ENCODE peak calls at places on chromosome 22, in nine cellular contexts. C, V, D, Z, B, S, I, P and X are unnamed samples.

GRCh38 chr22:46803031-46803880 is 40.8 kb downstream of the TBC1D22A start:
- DNase-seq in P (no peak), Z (peak; percentile 93), B (no peak), I (peak; percentile 72), C (no peak), S (peak; percentile 49), D (peak; percentile 60), V (no peak), X (peak; percentile 81)

GRCh38 chr22:36026741-36027140 is 1.9 kb downstream of the RBFOX2 start:
- DNase-seq in P (no peak), C (no peak), Z (no peak), B (no peak), S (no peak), I (no peak), D (no peak), V (no peak), X (no peak)

GRCh38 chr22:33883561-33883960 is 36.7 kb downstream of the LARGE1 start:
- DNase-seq in D (peak; percentile 92), C (no peak), S (no peak), V (no peak), I (no peak), B (no peak), P (no peak), Z (no peak), X (no peak)

GRCh38 chr22:39147335-39148023 is 5.0 kb downstream of the CBX7 start:
- DNase-seq in I (no peak), V (peak; percentile 10), S (no peak), B (no peak), C (no peak), D (no peak), P (no peak), Z (peak; percentile 74), X (no peak)

GRCh38 chr22:36368359-36368983 is 19.3 kb downstream of the MYH9 start:
- DNase-seq in I (no peak), C (no peak), Z (no peak), V (no peak), S (no peak), D (no peak), P (no peak), B (no peak), X (peak; percentile 98)

GRCh38 chr22:43042101-43042780 is 27.3 kb upstream of the PACSIN2 start:
- DNase-seq in D (no peak), P (no peak), B (no peak), I (no peak), S (no peak), Z (no peak), C (no peak), V (no peak), X (no peak)

GRCh38 chr22:27846910-27847309 is 45.4 kb upstream of the MN1 start:
- DNase-seq in Z (no peak), B (no peak), V (no peak), I (no peak), C (peak; percentile 31), S (peak; percentile 6), P (no peak), D (no peak), X (no peak)

GRCh38 chr22:49268924-49269323 is 558.7 kb downstream of the BRD1 start:
- DNase-seq in S (no peak), P (no peak), C (no peak), V (no peak), B (no peak), Z (peak; percentile 19), D (no peak), I (peak; percentile 3), X (no peak)

GRCh38 chr22:29266564-29267461 is 968 bp downstream of the RHBDD3 start:
- DNase-seq in V (no peak), B (no peak), S (no peak), P (no peak), I (no peak), Z (peak; percentile 79), D (peak; percentile 39), C (no peak), X (peak; percentile 61)

GRCh38 chr22:44309137-44309536 is 3.6 kb downstream of the SHISAL1 start:
- DNase-seq in B (no peak), P (no peak), C (no peak), I (no peak), V (no peak), Z (no peak), D (peak; percentile 89), S (no peak), X (no peak)
- TF ChIP-seq POLR2A in B (no peak), P (no peak), C (no peak), I (no peak), V (no peak), Z (no peak), D (no peak), S (no peak), X (no peak)

GRCh38 chr22:17592201-17592600 is 28.9 kb downstream of the SLC25A18 start:
- DNase-seq in S (no peak), Z (peak; percentile 19), C (no peak), V (no peak), D (no peak), P (no peak), B (no peak), I (no peak), X (no peak)

GRCh38 chr22:17587631-17588030 is 24.3 kb downstream of the SLC25A18 start:
- DNase-seq in V (no peak), P (no peak), D (no peak), Z (peak; percentile 56), B (no peak), C (no peak), I (no peak), S (no peak), X (no peak)

GRCh38 chr22:17590586-17590985 is 27.3 kb downstream of the SLC25A18 start:
- DNase-seq in S (no peak), D (no peak), Z (peak; percentile 47), I (no peak), C (no peak), V (no peak), B (no peak), P (no peak), X (no peak)

GRCh38 chr22:17588606-17589005 is 25.3 kb downstream of the SLC25A18 start:
- DNase-seq in P (no peak), S (no peak), C (no peak), D (no peak), V (no peak), B (no peak), Z (peak; percentile 51), I (no peak), X (no peak)

DNA sequence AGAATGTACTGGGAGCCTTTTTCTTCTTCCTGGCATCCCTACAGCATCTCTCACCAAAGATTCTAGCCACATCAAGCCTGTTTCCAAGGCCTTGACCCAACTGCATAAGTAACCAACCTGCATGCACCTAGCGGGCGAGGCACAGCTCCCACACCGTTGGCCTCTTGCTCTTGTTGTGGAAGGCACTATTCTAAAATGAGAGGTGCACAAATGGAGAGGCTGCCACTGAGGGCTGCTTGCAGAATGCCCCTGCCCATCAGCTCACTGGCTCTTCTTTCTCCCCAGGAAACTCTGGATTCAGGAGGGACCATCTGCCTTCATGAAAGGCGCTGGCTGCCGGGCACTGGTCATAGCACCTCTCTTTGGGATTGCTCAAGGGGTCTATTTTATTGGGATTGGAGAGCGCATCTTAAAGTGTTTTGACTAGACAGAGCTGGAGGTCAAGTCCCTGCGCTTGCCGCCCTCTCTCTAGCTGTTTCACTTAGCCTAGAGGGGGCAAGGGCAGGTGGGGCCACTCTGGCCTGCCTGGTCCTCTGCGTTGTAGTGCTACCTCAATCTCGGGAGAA is 26.6 kb downstream of the SLC25A18 start:
- DNase-seq in V (no peak), P (no peak), B (no peak), I (no peak), Z (peak; percentile 59), C (no peak), D (no peak), S (no peak), X (no peak)
- TF ChIP-seq POLR2A in V (no peak), P (no peak), B (no peak), I (no peak), Z (no peak), C (no peak), D (no peak), S (no peak), X (no peak)

GRCh38 chr22:24155597-24156145 is 25.6 kb upstream of the SUSD2 start:
- DNase-seq in S (peak; percentile 87), V (peak; percentile 65), P (peak; percentile 94), B (no peak), D (peak; percentile 91), I (peak; percentile 84), Z (peak; percentile 94), C (peak; percentile 86), X (peak; percentile 69)

GRCh38 chr22:24156915-24157782 is 24.1 kb upstream of the SUSD2 start:
- DNase-seq in D (peak; percentile 97), B (peak; percentile 71), I (peak; percentile 87), C (peak; percentile 94), P (peak; percentile 96), S (peak; percentile 86), Z (peak; percentile 98), V (peak; percentile 63), X (peak; percentile 86)

GRCh38 chr22:24157783-24158170 is 23.5 kb upstream of the SUSD2 start:
- DNase-seq in S (no peak), D (no peak), I (no peak), B (no peak), C (no peak), P (no peak), V (no peak), Z (peak; percentile 86), X (no peak)

GRCh38 chr22:24154826-24155225 is 26.5 kb upstream of the SUSD2 start:
- DNase-seq in S (no peak), D (no peak), B (no peak), C (no peak), V (no peak), I (no peak), P (no peak), Z (no peak), X (peak; percentile 41)

GRCh38 chr22:24156146-24156914 is 25.0 kb upstream of the SUSD2 start:
- DNase-seq in D (peak; percentile 91), V (no peak), P (no peak), C (no peak), I (peak; percentile 45), B (no peak), S (no peak), Z (peak; percentile 94), X (peak; percentile 53)
- TF ChIP-seq POLR2A in D (no peak), V (peak; percentile 9), P (no peak), C (no peak), I (no peak), B (no peak), S (no peak), Z (no peak), X (no peak)

GRCh38 chr22:19173047-19174035 is 5.2 kb downstream of the SLC25A1 start:
- DNase-seq in S (no peak), C (no peak), I (no peak), D (no peak), Z (peak; percentile 74), B (no peak), V (no peak), P (no peak), X (no peak)
- TF ChIP-seq POLR2A in S (no peak), C (no peak), I (no peak), D (no peak), Z (no peak), B (no peak), V (no peak), P (no peak), X (no peak)